ENCODE peak calls at places on chromosomes 3 and 15, in four cellular contexts. B is mesendoderm, D is H9, V is IMR-90. P is an unnamed sample.

GRCh38 chr3:47250309-47251060 is 32.1 kb downstream of the KIF9 start:
- DNase-seq in B (peak), V (peak), D (peak), P (no peak)

GRCh38 chr3:133157716-133158115 is 119.5 kb downstream of the TMEM108 start:
- DNase-seq in V (no peak), B (no peak), D (no peak), P (no peak)

GRCh38 chr3:108125151-108125540 is 34.3 kb upstream of the CD47 start:
- DNase-seq in V (no peak), D (no peak), B (no peak), P (no peak)

GRCh38 chr15:25866251-25866650 is 3.1 kb upstream of the ATP10A start:
- DNase-seq in D (no peak), B (no peak), V (no peak), P (no peak)

GRCh38 chr15:23416349-23417276 is 30.4 kb downstream of the GOLGA6L2 start:
- DNase-seq in B (no peak), V (no peak), D (peak), P (peak)

GRCh38 chr3:82561759-82562158 is 800.3 kb upstream of the GBE1 start:
- DNase-seq in V (no peak), B (no peak), D (no peak), P (no peak)

GRCh38 chr15:71051539-71051938 is 63.7 kb upstream of the THSD4 start:
- DNase-seq in B (no peak), D (no peak), V (peak), P (no peak)

GRCh38 chr15:63347074-63347859 is 34.4 kb downstream of the CA12 start:
- DNase-seq in V (peak), B (no peak), D (no peak), P (no peak)

GRCh38 chr15:87129916-87130315 is 1050.2 kb downstream of the AGBL1 start:
- DNase-seq in D (no peak), B (no peak), V (no peak), P (no peak)

GRCh38 chr15:71422530-71423259 is 307.4 kb downstream of the THSD4 start:
- DNase-seq in V (no peak), B (no peak), D (no peak), P (no peak)

GRCh38 chr3:38374221-38374620 is 27.6 kb downstream of the XYLB start:
- DNase-seq in D (no peak), B (no peak), V (no peak), P (no peak)

GRCh38 chr3:177724020-177724638 is 526.8 kb upstream of the TBL1XR1 start:
- DNase-seq in B (no peak), V (no peak), D (no peak), P (no peak)

GRCh38 chr15:39594056-39594763 is 13.3 kb downstream of the THBS1 start:
- DNase-seq in D (no peak), B (no peak), V (peak), P (no peak)

GRCh38 chr3:122358633-122359032 is 24.4 kb downstream of the MIX23 start:
- DNase-seq in B (peak), D (no peak), V (no peak), P (no peak)

GRCh38 chr15:68678746-68679145 is 100.0 kb downstream of the CORO2B start:
- DNase-seq in V (no peak), D (no peak), B (no peak), P (no peak)

GRCh38 chr15:85554852-85555521 is 174.6 kb downstream of the AKAP13 start:
- DNase-seq in V (no peak), D (no peak), B (no peak), P (no peak)

GRCh38 chr3:160372780-160373179 is 26.2 kb downstream of the IFT80 start:
- DNase-seq in V (peak), B (no peak), D (no peak), P (no peak)

GRCh38 chr3:52195823-52196331 is 2.1 kb upstream of the ALAS1 start:
- DNase-seq in V (peak), B (no peak), D (no peak), P (no peak)

GRCh38 chr15:81758789-81759188 is 287.0 kb downstream of the MEX3B start:
- DNase-seq in B (no peak), D (no peak), V (no peak), P (no peak)

GRCh38 chr3:64539451-64540196 is 148.2 kb downstream of the ADAMTS9 start:
- DNase-seq in V (peak), B (no peak), D (no peak), P (no peak)

GRCh38 chr3:186286114-186286513 is 75.9 kb downstream of the DGKG start:
- DNase-seq in D (no peak), V (peak), B (peak), P (no peak)

GRCh38 chr3:31102196-31102879 is 207.9 kb upstream of the GADL1 start:
- DNase-seq in V (no peak), D (no peak), B (no peak), P (no peak)

GRCh38 chr3:113166719-113167492 is 44.5 kb upstream of the BOC start:
- DNase-seq in D (peak), B (peak), V (peak), P (peak)

GRCh38 chr3:52848617-52849016 is 13.8 kb upstream of the MUSTN1 start:
- DNase-seq in V (peak), D (no peak), B (no peak), P (no peak)

GRCh38 chr3:11477286-11477935 is 166.3 kb downstream of the VGLL4 start:
- DNase-seq in D (no peak), B (peak), V (peak), P (no peak)

GRCh38 chr3:110783541-110783940 is 288.1 kb upstream of the NECTIN3 start:
- DNase-seq in D (no peak), B (peak), V (no peak), P (no peak)

GRCh38 chr3:110774496-110775265 is 296.9 kb upstream of the NECTIN3 start:
- DNase-seq in V (peak), B (no peak), D (no peak), P (no peak)

DNA sequence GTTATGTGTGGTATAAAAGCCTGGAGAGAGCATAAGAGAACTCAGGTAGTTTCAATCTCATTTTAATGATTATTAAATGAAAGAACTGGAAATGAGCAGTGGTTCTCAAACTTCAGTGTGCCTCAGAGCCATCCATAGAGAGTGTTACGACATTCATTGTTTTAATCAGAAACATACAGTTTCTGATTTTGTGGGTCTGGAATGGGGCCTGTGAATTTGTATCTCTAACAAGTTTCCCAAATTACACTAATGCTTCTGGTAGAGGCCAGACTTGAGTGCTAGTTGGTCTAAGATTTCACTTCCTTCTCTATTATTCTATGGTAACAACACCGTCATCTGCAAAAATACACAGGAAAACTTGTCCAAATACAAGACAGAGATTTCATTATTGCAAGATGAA is 292.0 kb upstream of the NECTIN3 start:
- DNase-seq in B (no peak), V (no peak), D (no peak), P (no peak)
- H3K56ac ChIP-seq in B (no peak), V (no peak), D (no peak), P (no peak)

GRCh38 chr15:35692256-35692867 is 146.4 kb upstream of the DPH6 start:
- DNase-seq in D (no peak), B (no peak), V (no peak), P (no peak)
- H3K56ac ChIP-seq in D (no peak), B (no peak), V (no peak), P (no peak)

GRCh38 chr3:74562528-74563190 is 51.8 kb downstream of the CNTN3 start:
- DNase-seq in D (no peak), V (no peak), B (no peak), P (no peak)

GRCh38 chr3:74564560-74564959 is 49.9 kb downstream of the CNTN3 start:
- DNase-seq in V (peak), D (no peak), B (no peak), P (no peak)

GRCh38 chr3:74561881-74562280 is 52.6 kb downstream of the CNTN3 start:
- DNase-seq in V (peak), B (no peak), D (no peak), P (no peak)

GRCh38 chr3:74559301-74559700 is 55.2 kb downstream of the CNTN3 start:
- DNase-seq in D (no peak), V (no peak), B (peak), P (no peak)
- H3K56ac ChIP-seq in D (no peak), V (no peak), B (no peak), P (no peak)

DNA sequence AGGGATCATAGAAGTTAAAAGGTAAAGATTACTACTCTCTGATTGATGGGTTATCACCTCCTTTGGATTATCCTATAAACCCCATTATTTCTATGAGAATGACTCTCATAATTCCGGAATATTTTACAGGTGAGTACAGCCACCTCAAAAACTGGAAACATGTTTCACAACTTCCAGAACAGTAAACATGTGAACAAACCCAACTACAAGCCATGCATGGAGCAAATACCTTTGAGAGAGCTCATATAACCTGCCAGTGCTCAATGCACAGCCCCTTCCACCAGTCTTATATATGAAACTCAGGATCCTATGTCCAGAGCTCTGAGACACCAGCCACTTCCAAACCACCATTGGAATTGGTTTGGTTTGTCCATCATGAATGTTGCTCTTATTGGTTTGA is 208.0 kb downstream of the MECOM start:
- DNase-seq in V (no peak), B (no peak), D (no peak), P (no peak)
- H3K56ac ChIP-seq in V (no peak), B (no peak), D (no peak), P (no peak)

GRCh38 chr15:101112336-101113113 is 139.3 kb downstream of the CHSY1 start:
- DNase-seq in V (no peak), D (peak), B (no peak), P (no peak)

GRCh38 chr15:101111570-101112262 is 140.1 kb downstream of the CHSY1 start:
- DNase-seq in V (no peak), D (no peak), B (no peak), P (no peak)

GRCh38 chr15:101114610-101115009 is 137.2 kb downstream of the CHSY1 start:
- DNase-seq in V (no peak), D (peak), B (no peak), P (no peak)

GRCh38 chr15:101114146-101114545 is 137.7 kb downstream of the CHSY1 start:
- DNase-seq in V (no peak), B (no peak), D (no peak), P (no peak)

GRCh38 chr15:101113114-101114005 is 138.5 kb downstream of the CHSY1 start:
- DNase-seq in D (peak), V (no peak), B (no peak), P (no peak)
- H3K56ac ChIP-seq in D (no peak), V (no peak), B (no peak), P (no peak)

DNA sequence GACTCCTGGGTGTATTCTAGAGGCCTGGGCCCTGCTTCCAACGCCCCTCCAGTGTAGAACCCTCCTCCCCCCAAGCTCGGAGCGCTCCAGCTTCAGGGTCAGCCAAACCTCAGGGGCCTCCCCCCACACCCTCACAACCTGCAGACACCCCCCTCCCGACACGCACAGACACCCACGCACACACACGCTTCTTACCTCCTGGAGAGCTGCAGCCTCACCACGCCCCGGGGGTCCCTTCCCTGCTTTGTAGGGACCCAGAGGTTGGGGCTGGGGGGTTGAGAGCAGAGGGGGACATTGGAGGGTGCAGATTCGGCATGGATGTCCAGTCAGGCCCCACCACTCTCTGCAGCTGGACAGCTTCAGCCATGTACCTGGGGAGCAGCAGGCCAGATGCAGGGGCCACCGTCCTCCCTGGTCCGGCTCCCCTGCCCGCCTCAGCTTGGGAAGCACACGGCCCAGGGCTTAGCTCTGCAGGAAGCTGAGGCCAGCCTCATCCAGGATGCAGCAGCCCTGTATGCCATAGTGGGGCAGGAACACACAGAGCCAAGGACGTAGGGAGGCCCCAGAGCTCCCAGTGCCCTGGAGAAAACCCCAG is 13.0 kb downstream of the ZDHHC19 start:
- DNase-seq in V (no peak), D (no peak), B (no peak), P (no peak)
- H3K56ac ChIP-seq in V (no peak), D (no peak), B (no peak), P (no peak)

GRCh38 chr15:66558271-66558670 is 7.5 kb downstream of the LCTL start:
- DNase-seq in D (no peak), B (no peak), V (no peak), P (no peak)

GRCh38 chr15:66560856-66561525 is 4.8 kb downstream of the LCTL start:
- DNase-seq in V (no peak), B (no peak), D (no peak), P (no peak)

DNA sequence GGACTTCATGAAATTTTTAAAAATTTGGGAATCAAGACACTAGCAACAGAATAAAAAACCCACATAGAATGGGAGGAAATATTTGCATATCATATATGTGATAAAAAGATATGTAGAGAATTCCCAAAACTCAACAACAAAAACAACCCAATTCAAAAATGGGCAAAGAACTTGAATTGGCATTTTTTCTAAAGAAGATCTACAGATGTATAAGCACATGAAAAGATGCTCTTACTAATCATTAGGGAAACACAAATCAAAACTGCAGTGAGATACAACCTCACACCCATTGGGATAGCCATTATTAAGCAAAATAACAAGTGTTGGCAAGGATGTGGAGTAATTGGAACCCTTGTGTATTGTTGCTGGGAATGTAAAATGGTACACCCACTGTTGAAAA is 10.1 kb downstream of the LCTL start:
- DNase-seq in D (no peak), B (no peak), V (no peak), P (no peak)
- H3K56ac ChIP-seq in D (no peak), B (no peak), V (no peak), P (no peak)

GRCh38 chr3:155921486-155921885 is 51.0 kb downstream of the GMPS start:
- DNase-seq in V (no peak), D (no peak), B (no peak), P (no peak)
- H3K56ac ChIP-seq in V (no peak), D (no peak), B (no peak), P (no peak)

DNA sequence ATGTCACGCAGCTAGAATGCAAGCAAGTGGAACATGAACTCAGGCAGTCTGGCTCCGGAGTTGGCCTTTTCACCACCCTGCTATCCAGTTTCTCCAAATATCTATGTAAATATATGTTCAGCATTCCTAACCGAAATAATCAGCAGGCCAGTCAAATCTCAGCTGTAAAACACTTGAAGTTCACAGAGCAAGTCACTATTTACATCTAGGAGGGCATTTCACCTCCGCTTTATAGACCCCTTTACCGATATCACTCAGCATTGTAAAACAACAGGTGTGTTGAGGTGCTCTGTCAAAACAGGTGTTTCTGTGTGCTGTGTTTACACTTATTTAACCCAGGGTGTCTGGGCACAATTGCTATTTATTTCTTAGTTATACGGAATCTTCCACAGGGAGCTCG is 12.2 kb upstream of the HES1 start:
- DNase-seq in D (no peak), V (no peak), B (no peak), P (no peak)
- H3K56ac ChIP-seq in D (no peak), V (no peak), B (no peak), P (no peak)

DNA sequence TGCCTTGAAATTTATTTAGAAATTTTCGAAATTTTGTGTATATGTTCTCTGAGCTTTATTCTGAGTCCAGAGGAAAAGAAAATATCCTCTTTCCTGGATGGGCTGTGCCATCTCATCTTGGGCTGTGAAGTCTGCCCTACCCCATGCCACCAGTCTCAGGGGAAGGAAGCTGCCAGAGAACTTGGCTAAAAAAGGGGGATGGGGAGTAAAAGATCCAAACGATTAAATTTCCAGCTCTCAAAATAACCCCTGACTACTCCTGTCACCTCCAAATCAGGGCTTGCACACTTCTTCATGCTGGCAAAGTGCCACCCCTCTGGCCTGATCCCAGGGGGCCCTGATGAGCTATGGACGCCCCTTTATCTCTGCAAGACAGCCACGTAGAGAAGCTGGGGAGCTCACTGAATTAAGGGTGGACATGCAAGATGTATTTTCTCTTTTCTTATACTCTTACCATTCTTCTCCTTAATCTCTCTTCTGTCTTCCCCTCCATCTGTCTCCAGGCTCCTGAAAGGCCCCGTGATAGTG is 1.2 kb upstream of the MLF1 start:
- DNase-seq in V (no peak), B (no peak), D (no peak), P (no peak)
- H3K56ac ChIP-seq in V (no peak), B (no peak), D (no peak), P (no peak)